ENCODE peak calls at places on chromosomes 11 and 22, in five cellular contexts. K, B, D, I and J are unnamed samples.
A peak's percentile ranks its signal among the peaks of the same experiment; 100 is the strongest.

GRCh38 chr11:117825538-117826359 is 1.2 kb upstream of the FXYD2 start:
- DNase-seq in D (no peak), K (no peak), B (no peak), I (no peak), J (no peak)

GRCh38 chr11:120244476-120244875 is 4.5 kb downstream of the POU2F3 start:
- DNase-seq in I (no peak), K (no peak), B (no peak), D (no peak), J (no peak)

GRCh38 chr11:3840289-3840869 is 380 bp downstream of the RHOG start:
- DNase-seq in D (no peak), I (no peak), K (no peak), B (no peak), J (no peak)

GRCh38 chr11:98194611-98195010 is 826.1 kb upstream of the CNTN5 start:
- DNase-seq in D (no peak), K (no peak), B (no peak), I (no peak), J (no peak)

GRCh38 chr11:841981-842369 is 354 bp downstream of the POLR2L start:
- DNase-seq in I (no peak), D (no peak), B (no peak), K (no peak), J (no peak)

GRCh38 chr22:38109391-38110000 is 988 bp downstream of the BAIAP2L2 start:
- DNase-seq in B (no peak), K (no peak), I (no peak), D (no peak), J (peak; percentile 38)

GRCh38 chr11:82865841-82866240 is 34.4 kb downstream of the PRCP start:
- DNase-seq in B (no peak), K (no peak), D (no peak), I (no peak), J (no peak)

GRCh38 chr11:128200467-128200866 is 386.9 kb downstream of the ETS1 start:
- DNase-seq in I (no peak), D (no peak), K (no peak), B (no peak), J (no peak)

GRCh38 chr22:37425800-37426531 is 1.3 kb downstream of the ELFN2 start:
- DNase-seq in K (no peak), D (no peak), B (no peak), I (no peak), J (no peak)

DNA sequence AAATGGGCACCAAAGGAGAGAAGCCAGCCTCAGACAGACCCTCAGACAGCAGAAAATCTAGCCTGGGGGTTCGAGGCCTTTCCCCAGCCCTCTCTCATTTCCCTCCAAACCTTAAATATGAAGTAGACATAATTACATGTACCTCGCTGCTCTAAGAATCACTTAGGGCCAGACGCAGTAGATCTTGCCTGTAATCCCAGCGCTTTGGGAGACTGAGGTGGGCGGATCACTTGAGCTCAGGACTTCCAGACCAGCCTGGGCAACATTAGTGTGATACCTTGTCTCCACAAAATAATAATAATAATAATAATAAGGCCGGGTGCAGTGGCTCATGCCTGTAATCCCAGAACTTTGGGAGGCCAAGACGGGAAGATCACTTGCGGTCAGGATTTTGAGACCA is 52.1 kb upstream of the WNT7B start:
- DNase-seq in I (no peak), D (no peak), B (no peak), K (no peak), J (no peak)
- TF ChIP-seq HDAC2 in I (no peak), D (no peak), B (no peak), K (no peak), J (no peak)

GRCh38 chr11:93329936-93330445 is 551 bp upstream of the DEUP1 start:
- DNase-seq in B (peak; percentile 16), I (no peak), D (no peak), K (no peak), J (peak; percentile 2)
- TF ChIP-seq HDAC2 in B (peak; percentile 44), I (no peak), D (no peak), K (no peak), J (no peak)

DNA sequence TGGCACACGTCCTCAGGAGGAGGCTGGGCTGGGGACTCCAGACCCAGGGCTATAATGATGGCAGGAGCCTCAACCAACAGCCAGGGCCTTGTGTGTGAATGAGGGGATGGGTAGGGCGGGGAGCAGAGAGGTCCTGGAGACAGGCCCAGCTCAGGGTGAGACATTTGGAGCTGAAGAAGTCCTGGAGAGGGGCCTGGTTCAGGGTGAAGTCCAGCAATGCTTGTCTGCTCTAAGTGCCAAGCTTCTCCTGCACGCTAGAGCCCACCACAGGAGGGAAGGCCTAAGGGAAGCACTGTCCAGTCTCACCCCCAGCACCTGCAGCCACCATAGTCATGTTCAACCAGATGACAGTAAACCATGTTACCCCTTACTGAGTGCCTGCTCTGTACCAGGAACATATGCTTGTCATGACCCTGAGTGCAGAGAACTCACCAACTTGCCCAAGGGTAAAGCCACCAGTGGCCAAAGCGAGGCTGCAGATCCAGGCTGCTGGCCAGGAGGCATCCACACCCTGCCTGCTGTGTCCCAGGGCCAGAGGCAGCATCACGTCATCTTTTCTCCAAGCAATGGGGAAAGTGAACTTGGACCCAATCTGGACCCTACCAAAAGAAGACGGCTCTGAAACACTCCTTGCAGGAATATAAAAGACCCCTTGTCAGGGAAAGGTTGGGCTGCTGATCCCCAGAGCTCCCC is 24.0 kb downstream of the LMO1 start:
- DNase-seq in B (no peak), I (no peak), K (no peak), D (no peak), J (no peak)
- TF ChIP-seq HDAC2 in B (no peak), I (no peak), K (no peak), D (no peak), J (no peak)

DNA sequence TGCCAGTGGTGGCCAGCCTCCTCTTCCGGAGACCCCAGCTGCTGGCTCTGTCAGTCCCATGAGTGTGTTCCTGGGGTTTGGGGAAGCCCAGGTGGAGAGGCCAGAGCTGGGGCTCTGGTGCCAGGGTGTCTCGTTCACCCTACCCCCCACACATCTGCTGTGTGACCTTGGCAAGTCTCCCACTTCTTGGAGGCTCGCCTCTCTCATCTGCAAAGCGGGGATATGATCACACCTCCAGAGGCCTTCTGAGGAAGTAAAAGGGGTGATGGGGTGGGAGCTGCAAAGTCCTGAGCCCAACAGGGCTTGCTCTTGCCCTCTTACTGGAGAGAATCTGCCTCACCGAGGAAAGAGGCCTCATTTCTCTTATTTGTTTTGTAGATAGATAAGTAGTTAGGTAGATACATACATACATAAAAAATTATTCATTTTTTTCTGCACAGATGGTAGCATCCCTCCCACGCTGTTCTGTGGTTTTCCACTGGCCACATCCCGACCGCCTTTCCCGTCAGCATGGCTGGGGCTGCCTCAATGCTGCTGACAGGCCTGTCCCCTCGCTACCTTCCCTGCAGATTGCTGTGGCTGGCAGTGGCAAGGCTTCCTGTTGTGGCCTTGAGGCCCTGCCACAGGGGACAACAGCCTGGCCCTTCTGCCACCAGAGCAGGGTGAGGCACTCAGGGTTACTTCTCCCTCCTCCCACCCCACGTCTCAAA is 23.9 kb downstream of the MYO7A start:
- DNase-seq in D (no peak), I (peak; percentile 5), K (no peak), B (no peak), J (no peak)
- TF ChIP-seq HDAC2 in D (no peak), I (no peak), K (no peak), B (no peak), J (no peak)

DNA sequence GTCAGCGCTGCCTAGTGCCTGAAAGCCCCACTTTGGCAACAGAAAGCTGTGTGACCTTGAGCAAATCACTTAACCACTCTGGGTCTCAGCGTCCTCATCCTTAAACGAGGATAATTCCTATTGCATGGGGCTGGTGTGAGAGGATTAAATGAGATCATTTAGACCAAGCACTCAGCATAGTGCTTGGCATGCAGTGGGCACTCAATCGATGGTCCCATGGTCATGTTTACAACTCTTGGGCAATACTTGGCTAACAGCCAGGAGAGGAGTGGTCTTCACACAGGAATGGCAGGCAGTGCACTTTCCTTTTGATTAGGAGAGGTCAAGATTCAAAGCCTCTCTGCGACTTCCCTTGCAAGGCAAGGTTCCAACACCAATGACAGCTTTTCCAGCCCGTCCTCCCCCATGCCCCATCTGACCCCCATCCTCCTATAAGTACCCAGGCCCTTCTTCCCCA is 14.1 kb downstream of the TNKS1BP1 start:
- DNase-seq in K (no peak), B (no peak), I (no peak), D (peak; percentile 78), J (no peak)
- TF ChIP-seq HDAC2 in K (no peak), B (no peak), I (no peak), D (peak; percentile 69), J (no peak)

DNA sequence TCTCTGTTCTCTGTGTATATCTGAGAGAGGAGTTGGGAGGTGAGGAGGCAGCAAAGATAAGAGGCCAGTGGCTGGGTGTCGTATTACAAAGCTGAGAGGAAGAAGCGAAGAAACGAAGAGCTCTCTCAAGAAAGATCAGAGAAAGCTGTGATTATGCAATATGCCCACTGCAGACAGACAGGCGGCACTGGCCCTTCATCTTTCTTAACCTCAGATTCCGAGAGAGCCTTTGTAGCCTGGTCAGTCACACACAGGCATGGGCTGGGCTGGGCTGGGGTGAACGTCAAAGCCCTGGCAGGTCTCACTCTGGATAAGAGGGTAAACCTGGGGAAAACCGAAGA is 135.6 kb downstream of the FDX1 start:
- DNase-seq in D (peak; percentile 18), I (no peak), K (no peak), B (no peak), J (no peak)
- TF ChIP-seq HDAC2 in D (no peak), I (no peak), K (no peak), B (no peak), J (no peak)

DNA sequence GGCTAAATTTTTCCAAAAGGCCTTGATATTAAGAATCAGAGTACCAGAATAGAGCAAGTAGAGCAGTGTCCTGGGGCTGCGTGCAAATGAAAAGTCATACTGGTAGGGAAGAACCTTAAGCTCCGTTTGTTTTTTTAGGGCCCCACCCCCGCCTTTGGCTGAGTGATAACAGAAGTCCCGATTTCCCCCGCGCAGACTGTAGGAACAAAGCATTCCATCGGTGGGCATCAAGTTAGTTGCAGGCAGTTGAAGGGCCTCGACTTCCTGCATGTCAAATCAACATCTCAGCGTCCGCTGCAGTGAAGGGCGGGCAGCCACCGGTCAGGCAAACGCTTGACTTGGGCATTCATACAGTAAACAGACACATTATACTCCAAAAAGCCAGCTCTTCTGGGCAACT is 11.8 kb downstream of the LRP4 start:
- DNase-seq in B (no peak), D (no peak), I (no peak), K (peak; percentile 41), J (no peak)
- TF ChIP-seq HDAC2 in B (no peak), D (no peak), I (no peak), K (no peak), J (no peak)

GRCh38 chr11:113685650-113686349 is 20.3 kb downstream of the TMPRSS5 start:
- DNase-seq in I (peak; percentile 35), K (no peak), B (no peak), D (no peak), J (no peak)

GRCh38 chr11:113683481-113684046 is 22.5 kb downstream of the TMPRSS5 start:
- DNase-seq in I (no peak), D (no peak), B (no peak), K (no peak), J (no peak)

GRCh38 chr11:113681282-113681681 is 24.8 kb downstream of the TMPRSS5 start:
- DNase-seq in I (no peak), K (no peak), D (no peak), B (no peak), J (no peak)

GRCh38 chr11:113681711-113682410 is 24.2 kb downstream of the TMPRSS5 start:
- DNase-seq in K (no peak), B (peak; percentile 53), D (no peak), I (no peak), J (no peak)

GRCh38 chr11:113684558-113684957 is 21.6 kb downstream of the TMPRSS5 start:
- DNase-seq in B (no peak), D (no peak), I (no peak), K (no peak), J (no peak)
- TF ChIP-seq HDAC2 in B (no peak), D (no peak), I (no peak), K (no peak), J (no peak)